ENCODE peak calls at places on chromosomes 3 and 15, in four cellular contexts. I is tibial nerve, M is GM13976, D is BE2C. W is an unnamed sample.

GRCh38 chr3:59685432-59685831 is 635.6 kb upstream of the CFAP20DC start:
- DNase-seq in I (no peak), M (no peak), D (no peak), W (peak)

GRCh38 chr3:10927551-10927950 is 65.0 kb upstream of the SLC6A1 start:
- DNase-seq in M (no peak), I (no peak), D (no peak), W (no peak)

GRCh38 chr3:37096292-37096691 is 78.1 kb downstream of the LRRFIP2 start:
- DNase-seq in M (no peak), D (no peak), I (no peak), W (no peak)

GRCh38 chr15:74417230-74417629 is 16.5 kb downstream of the SEMA7A start:
- DNase-seq in D (no peak), I (no peak), M (no peak), W (peak)

GRCh38 chr15:40441736-40442531 is 1.2 kb downstream of the BAHD1 start:
- DNase-seq in M (peak), I (no peak), D (peak), W (peak)

GRCh38 chr3:34077796-34078195 is 279.4 kb downstream of the PDCD6IP start:
- DNase-seq in D (no peak), M (no peak), I (no peak), W (no peak)

GRCh38 chr3:151890721-151891141 is 17.3 kb downstream of the SUCNR1 start:
- DNase-seq in M (no peak), I (no peak), D (no peak), W (no peak)

GRCh38 chr15:37086120-37086519 is 14.2 kb downstream of the MEIS2 start:
- DNase-seq in D (no peak), M (no peak), I (no peak), W (no peak)

GRCh38 chr3:3065876-3066275 is 44.3 kb downstream of the IL5RA start:
- DNase-seq in I (no peak), D (no peak), M (no peak), W (no peak)

GRCh38 chr15:49673861-49674260 is 53.0 kb downstream of the DTWD1 start:
- DNase-seq in D (no peak), M (no peak), I (no peak), W (no peak)

GRCh38 chr3:5194801-5195509 is 7.4 kb downstream of the EDEM1 start:
- DNase-seq in M (peak), I (peak), D (no peak), W (no peak)

GRCh38 chr3:126472277-126473006 is 3.2 kb downstream of the ZXDC start:
- DNase-seq in I (peak), D (peak), M (no peak), W (no peak)

GRCh38 chr15:45157974-45158373 is 28.2 kb downstream of the DUOX1 start:
- DNase-seq in I (peak), M (no peak), D (peak), W (no peak)

GRCh38 chr15:62914461-62915079 is 128.0 kb upstream of the TPM1 start:
- DNase-seq in D (no peak), M (no peak), I (no peak), W (no peak)

GRCh38 chr3:177035678-177036077 is 161.6 kb downstream of the TBL1XR1 start:
- DNase-seq in D (no peak), I (no peak), M (no peak), W (no peak)

GRCh38 chr3:60384352-60384751 is 866.9 kb downstream of the FHIT start:
- DNase-seq in D (no peak), I (no peak), M (no peak), W (no peak)

GRCh38 chr3:17573396-17573795 is 169.0 kb downstream of the TBC1D5 start:
- DNase-seq in I (no peak), M (peak), D (no peak), W (no peak)

GRCh38 chr3:9994086-9994844 is 7.6 kb upstream of the EMC3 start:
- DNase-seq in I (no peak), M (no peak), D (no peak), W (no peak)

GRCh38 chr15:95760508-95760907 is 570.0 kb upstream of the NR2F2 start:
- DNase-seq in I (no peak), D (no peak), M (no peak), W (peak)
- TF ChIP-seq CTCF in I (no peak), D (no peak), M (peak), W (no peak)

DNA sequence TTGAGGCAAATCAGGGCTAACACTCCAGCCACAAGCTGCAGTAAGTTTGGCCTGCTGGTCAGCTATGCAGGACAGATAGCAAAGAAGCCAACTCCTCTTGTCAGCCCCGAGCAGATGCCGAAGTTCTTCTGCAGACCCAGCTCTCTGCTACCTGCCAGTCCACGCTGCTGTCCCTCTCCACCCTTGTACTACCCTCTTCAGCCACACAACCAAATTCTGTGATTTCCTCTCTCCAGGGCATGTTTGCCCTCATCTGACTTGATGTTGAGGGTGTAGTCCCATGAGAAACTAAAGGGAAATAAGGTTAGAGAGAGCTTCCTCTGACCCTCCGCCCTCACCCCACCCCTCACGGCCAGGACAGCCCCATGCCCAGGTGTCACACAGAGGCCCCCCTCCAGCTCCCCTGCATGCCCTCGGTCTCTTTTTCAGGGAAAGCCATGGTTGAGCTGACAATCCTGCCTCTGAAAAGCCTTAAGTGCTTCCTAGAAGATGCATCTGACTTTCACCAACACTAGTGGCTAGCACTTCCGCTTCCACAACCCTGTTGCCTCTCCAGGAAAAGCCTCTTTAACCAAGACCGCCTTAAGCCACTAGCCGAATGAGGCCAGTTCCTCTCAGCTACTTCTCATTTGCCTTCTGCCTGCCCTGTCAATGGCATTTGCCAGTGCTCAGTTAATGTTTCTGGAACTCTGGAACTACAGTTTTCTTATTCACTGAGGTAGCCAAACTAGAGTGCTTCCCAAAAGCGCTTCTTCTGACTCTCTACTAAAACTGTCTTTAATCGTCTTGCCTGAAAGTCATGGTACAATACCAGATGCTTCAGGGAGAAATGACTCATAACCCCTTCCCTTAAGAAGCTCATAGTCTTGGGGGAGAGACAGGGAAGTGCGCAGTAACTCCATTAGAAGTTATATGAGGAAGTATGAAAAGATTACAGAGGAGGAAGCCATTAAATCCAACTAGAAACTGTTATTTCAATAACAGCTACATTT is 300.4 kb upstream of the STT3B start:
- DNase-seq in I (no peak), D (no peak), M (peak), W (no peak)
- TF ChIP-seq CTCF in I (no peak), D (no peak), M (no peak), W (no peak)

GRCh38 chr3:72888546-72889309 is 882 bp downstream of the GXYLT2 start:
- DNase-seq in I (no peak), M (no peak), D (no peak), W (no peak)

GRCh38 chr3:72890166-72890925 is 2.5 kb downstream of the GXYLT2 start:
- DNase-seq in M (no peak), D (no peak), I (no peak), W (no peak)

GRCh38 chr3:72891053-72891855 is 3.4 kb downstream of the GXYLT2 start:
- DNase-seq in D (peak), I (peak), M (no peak), W (peak)

GRCh38 chr3:72887723-72888545 is at the start of gene GXYLT2:
- DNase-seq in M (peak), I (peak), D (peak), W (peak)

GRCh38 chr3:72889310-72890165 is 1.7 kb downstream of the GXYLT2 start:
- DNase-seq in D (no peak), I (no peak), M (no peak), W (no peak)
- TF ChIP-seq CTCF in D (no peak), I (no peak), M (no peak), W (no peak)

GRCh38 chr3:13222891-13223573 is 149.8 kb upstream of the IQSEC1 start:
- DNase-seq in D (no peak), M (no peak), I (no peak), W (no peak)
- TF ChIP-seq CTCF in D (no peak), M (no peak), I (no peak), W (no peak)

DNA sequence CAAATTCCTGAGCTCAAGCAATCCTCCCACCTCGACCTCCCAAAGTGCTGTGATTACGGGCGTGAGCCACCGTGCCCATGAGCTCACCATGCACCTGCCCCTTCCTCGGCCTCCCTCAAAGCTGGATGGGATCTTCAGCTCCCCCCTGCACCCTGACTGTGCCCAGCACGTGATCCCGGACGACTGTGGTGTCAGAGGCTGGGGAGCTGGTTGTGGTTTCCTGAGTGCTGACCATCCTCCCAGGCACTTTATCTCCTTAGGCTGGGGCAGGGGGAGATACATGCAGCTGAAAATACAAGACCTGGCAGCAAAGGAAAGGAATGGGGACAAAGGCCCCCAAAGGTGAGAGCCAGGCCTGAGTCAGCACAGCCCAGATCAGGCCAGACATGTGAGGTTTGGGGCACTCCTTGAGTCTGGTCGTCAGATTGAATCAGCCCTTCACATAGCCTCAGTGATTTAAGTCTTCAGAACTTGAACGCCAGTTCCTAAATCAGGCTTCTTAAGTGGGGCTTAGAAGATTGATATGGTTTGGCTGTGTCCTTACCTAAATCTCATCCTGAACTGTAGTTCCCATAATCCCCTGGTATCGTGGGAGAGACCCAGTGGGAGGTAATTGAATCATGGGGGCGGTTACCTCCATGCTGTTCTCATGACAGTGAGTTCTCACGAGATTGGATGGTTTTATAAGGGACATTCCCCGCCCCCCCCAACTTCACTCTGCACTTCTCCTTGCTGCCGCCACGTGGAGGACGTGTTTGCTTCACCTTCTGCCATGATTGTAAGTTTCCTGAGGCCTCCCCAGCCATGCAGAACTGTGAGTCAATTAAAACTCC is 35.8 kb downstream of the PRKCD start:
- DNase-seq in D (peak), M (peak), I (peak), W (no peak)
- TF ChIP-seq CTCF in D (no peak), M (peak), I (no peak), W (no peak)

GRCh38 chr15:51227967-51228783 is 110.2 kb downstream of the CYP19A1 start:
- DNase-seq in D (peak), I (no peak), M (peak), W (no peak)

GRCh38 chr15:51226813-51227212 is 111.6 kb downstream of the CYP19A1 start:
- DNase-seq in D (no peak), M (no peak), I (no peak), W (no peak)

GRCh38 chr15:51234181-51234927 is 104.0 kb downstream of the CYP19A1 start:
- DNase-seq in I (no peak), M (no peak), D (no peak), W (no peak)

GRCh38 chr15:51232581-51232980 is 105.8 kb downstream of the CYP19A1 start:
- DNase-seq in M (no peak), D (no peak), I (no peak), W (no peak)

GRCh38 chr15:51229907-51230328 is 108.5 kb downstream of the CYP19A1 start:
- DNase-seq in I (peak), D (peak), M (peak), W (no peak)
- TF ChIP-seq CTCF in I (peak), D (peak), M (peak), W (no peak)

GRCh38 chr3:168047190-168047795 is 48.4 kb downstream of the GOLIM4 start:
- DNase-seq in M (peak), I (peak), D (no peak), W (no peak)
- TF ChIP-seq CTCF in M (peak), I (peak), D (peak), W (peak)

GRCh38 chr3:169573129-169573528 is 90.4 kb downstream of the MECOM start:
- DNase-seq in I (no peak), D (no peak), M (no peak), W (no peak)
- TF ChIP-seq CTCF in I (no peak), D (peak), M (no peak), W (peak)

DNA sequence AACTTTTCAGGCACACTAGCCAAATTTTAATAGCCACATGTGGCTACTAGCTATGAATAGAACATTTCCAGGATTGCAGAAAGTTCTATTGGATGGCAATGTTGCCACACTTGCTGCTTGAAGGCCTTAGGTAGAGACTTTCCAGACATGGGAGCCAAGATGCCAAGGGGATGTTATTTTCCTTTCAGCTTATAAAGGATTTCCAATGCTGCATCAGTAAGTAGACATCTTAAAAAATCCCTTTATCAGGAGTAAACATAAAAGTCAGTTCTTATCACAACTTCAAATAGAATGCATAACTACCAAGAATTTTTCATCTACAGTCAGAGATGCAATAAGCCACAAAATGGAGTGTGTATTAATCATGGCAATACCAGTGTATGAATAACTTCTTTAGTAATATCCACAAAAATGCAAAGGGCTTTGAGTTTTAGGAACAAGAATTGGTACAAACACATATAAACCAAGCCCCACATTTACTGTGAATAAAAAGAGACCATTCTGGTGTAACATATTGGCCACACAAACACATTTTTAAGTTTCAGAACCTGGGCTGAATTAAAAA is 457.1 kb upstream of the ADAMTS9 start:
- DNase-seq in I (no peak), M (no peak), D (no peak), W (no peak)
- TF ChIP-seq CTCF in I (no peak), M (no peak), D (no peak), W (no peak)

GRCh38 chr3:118108769-118109168 is 925.9 kb downstream of the IGSF11 start:
- DNase-seq in I (no peak), D (no peak), M (no peak), W (no peak)
- TF ChIP-seq CTCF in I (no peak), D (no peak), M (no peak), W (no peak)